ENCODE peak calls at places on chromosome 15, in ten cellular contexts. A is left kidney; S is NCI-H1436; C is AG09319; U is stimulated activated naive CD4-positive, alpha-beta T cell; G is substantia nigra; Y is left colon; D is NT2/D1; W is ovary; L is effector memory CD4-positive, alpha-beta T cell. K is an unnamed sample.

GRCh38 chr15:100341662-100342560 is at the start of gene ADAMTS17:
- DNase-seq in A (peak), S (peak), C (peak), U (peak), G (peak), Y (peak), D (peak), W (peak), L (peak), K (peak)

GRCh38 chr15:29889545-29890329 is 67.5 kb upstream of the TJP1 start:
- DNase-seq in A (no peak), S (no peak), C (no peak), U (no peak), G (no peak), Y (no peak), D (no peak), W (no peak), L (no peak), K (no peak)

GRCh38 chr15:49079340-49080039 is 33.2 kb upstream of the SECISBP2L start:
- DNase-seq in A (no peak), S (no peak), C (no peak), U (no peak), G (no peak), Y (no peak), D (no peak), W (no peak), L (no peak), K (no peak)

GRCh38 chr15:90013503-90013937 is 12.4 kb downstream of the ZNF710 start:
- DNase-seq in A (no peak), S (no peak), C (no peak), U (no peak), G (no peak), Y (no peak), D (no peak), W (no peak), L (no peak), K (no peak)

GRCh38 chr15:67862771-67863441 is 23.1 kb upstream of the RNU6-1 start:
- DNase-seq in A (no peak), S (no peak), C (no peak), U (no peak), G (no peak), Y (no peak), D (no peak), W (no peak), L (no peak), K (no peak)

GRCh38 chr15:57064033-57064432 is 145.6 kb downstream of the TCF12 start:
- DNase-seq in A (no peak), S (no peak), C (no peak), U (no peak), G (no peak), Y (no peak), D (no peak), W (no peak), L (no peak), K (no peak)

GRCh38 chr15:37140531-37141053 is 40.2 kb upstream of the MEIS2 start:
- DNase-seq in A (no peak), S (no peak), C (no peak), U (no peak), G (no peak), Y (no peak), D (no peak), W (no peak), L (no peak), K (no peak)

GRCh38 chr15:51667478-51667877 is 13.8 kb upstream of the SCG3 start:
- DNase-seq in A (no peak), S (no peak), C (no peak), U (no peak), G (no peak), Y (no peak), D (no peak), W (no peak), L (no peak), K (no peak)

GRCh38 chr15:22890296-22890695 is 51.8 kb downstream of the NIPA2 start:
- DNase-seq in A (no peak), S (no peak), C (no peak), U (no peak), G (no peak), Y (no peak), D (no peak), W (no peak), L (no peak), K (no peak)

GRCh38 chr15:80982205-80982604 is 7.4 kb downstream of the MESD start:
- DNase-seq in A (no peak), S (no peak), C (no peak), U (no peak), G (no peak), Y (no peak), D (no peak), W (no peak), L (no peak), K (no peak)

GRCh38 chr15:100651253-100651652 is 48.9 kb downstream of the ASB7 start:
- DNase-seq in A (no peak), S (no peak), C (no peak), U (no peak), G (no peak), Y (no peak), D (no peak), W (no peak), L (no peak), K (no peak)

GRCh38 chr15:67641453-67641852 is 99.0 kb downstream of the MAP2K5 start:
- DNase-seq in A (peak), S (no peak), C (no peak), U (no peak), G (no peak), Y (no peak), D (no peak), W (no peak), L (no peak), K (no peak)

GRCh38 chr15:28075482-28076029 is 23.6 kb downstream of the OCA2 start:
- DNase-seq in A (no peak), S (no peak), C (no peak), U (no peak), G (no peak), Y (no peak), D (no peak), W (no peak), L (no peak), K (no peak)

GRCh38 chr15:62611002-62611401 is 431.5 kb upstream of the TPM1 start:
- DNase-seq in A (no peak), S (no peak), C (no peak), U (no peak), G (no peak), Y (no peak), D (no peak), W (no peak), L (no peak), K (no peak)

GRCh38 chr15:90838066-90838465 is 30.3 kb upstream of the FURIN start:
- DNase-seq in A (no peak), S (no peak), C (no peak), U (peak), G (no peak), Y (no peak), D (no peak), W (no peak), L (peak), K (no peak)

GRCh38 chr15:85028416-85028815 is 46.8 kb downstream of the PDE8A start:
- DNase-seq in A (no peak), S (no peak), C (no peak), U (no peak), G (no peak), Y (no peak), D (no peak), W (no peak), L (no peak), K (no peak)

GRCh38 chr15:60074181-60074885 is 70.2 kb downstream of the FOXB1 start:
- DNase-seq in A (peak), S (no peak), C (no peak), U (no peak), G (no peak), Y (no peak), D (no peak), W (no peak), L (no peak), K (no peak)

GRCh38 chr15:56460046-56460445 is 4.9 kb downstream of the MNS1 start:
- DNase-seq in A (no peak), S (no peak), C (no peak), U (no peak), G (no peak), Y (no peak), D (no peak), W (no peak), L (no peak), K (no peak)

GRCh38 chr15:90190606-90191343 is 10.4 kb upstream of the SEMA4B start:
- DNase-seq in A (no peak), S (no peak), C (no peak), U (no peak), G (no peak), Y (peak), D (no peak), W (no peak), L (no peak), K (no peak)

GRCh38 chr15:34366271-34367043 is 539 bp downstream of the LPCAT4 start:
- DNase-seq in A (peak), S (peak), C (no peak), U (peak), G (no peak), Y (peak), D (peak), W (peak), L (peak), K (peak)

GRCh38 chr15:24761704-24762302 is 86.2 kb downstream of the NPAP1 start:
- DNase-seq in A (no peak), S (no peak), C (no peak), U (no peak), G (no peak), Y (no peak), D (no peak), W (no peak), L (no peak), K (no peak)

GRCh38 chr15:95247068-95247984 is 1016.0 kb downstream of the MCTP2 start:
- DNase-seq in A (no peak), S (no peak), C (peak), U (no peak), G (no peak), Y (no peak), D (no peak), W (no peak), L (no peak), K (no peak)